ENCODE peak calls at places on chromosomes 16 and 17, in eight cellular contexts. One of them, this sample, is unnamed.

GRCh38 chr17:56966277-56966676 is 5.4 kb upstream of the COIL start:
- DNase-seq in omental fat pad: no peak
- DNase-seq in cardiac fibroblast: no peak
- DNase-seq in esophagus muscularis mucosa: no peak
- DNase-seq in tibial nerve: no peak
- DNase-seq in neural crest cell: no peak
- DNase-seq in fibroblast of the aortic adventitia: no peak
- DNase-seq in left ventricle myocardium inferior: no peak
- DNase-seq in this sample: no peak

GRCh38 chr17:29956225-29956624 is 14.8 kb downstream of the EFCAB5 start:
- DNase-seq in omental fat pad: no peak
- DNase-seq in cardiac fibroblast: no peak
- DNase-seq in esophagus muscularis mucosa: no peak
- DNase-seq in tibial nerve: no peak
- DNase-seq in neural crest cell: no peak
- DNase-seq in fibroblast of the aortic adventitia: no peak
- DNase-seq in left ventricle myocardium inferior: no peak
- DNase-seq in this sample: no peak

GRCh38 chr16:88978608-88979346 is 1.8 kb upstream of the CBFA2T3 start:
- DNase-seq in omental fat pad: no peak
- DNase-seq in cardiac fibroblast: no peak
- DNase-seq in esophagus muscularis mucosa: no peak
- DNase-seq in tibial nerve: no peak
- DNase-seq in neural crest cell: no peak
- DNase-seq in fibroblast of the aortic adventitia: no peak
- DNase-seq in left ventricle myocardium inferior: no peak
- DNase-seq in this sample: no peak

GRCh38 chr16:65833171-65833871 is 533.2 kb upstream of the CDH5 start:
- DNase-seq in omental fat pad: no peak
- DNase-seq in cardiac fibroblast: peak; percentile 65
- DNase-seq in esophagus muscularis mucosa: no peak
- DNase-seq in tibial nerve: peak; percentile 36
- DNase-seq in neural crest cell: no peak
- DNase-seq in fibroblast of the aortic adventitia: peak; percentile 89
- DNase-seq in left ventricle myocardium inferior: no peak
- DNase-seq in this sample: no peak

GRCh38 chr17:78329263-78330059 is 30.4 kb downstream of the SOCS3 start:
- DNase-seq in omental fat pad: no peak
- DNase-seq in cardiac fibroblast: peak; percentile 64
- DNase-seq in esophagus muscularis mucosa: no peak
- DNase-seq in tibial nerve: no peak
- DNase-seq in neural crest cell: no peak
- DNase-seq in fibroblast of the aortic adventitia: peak; percentile 64
- DNase-seq in left ventricle myocardium inferior: no peak
- DNase-seq in this sample: no peak

GRCh38 chr17:68461589-68461988 is 4.3 kb upstream of the WIPI1 start:
- DNase-seq in omental fat pad: no peak
- DNase-seq in cardiac fibroblast: no peak
- DNase-seq in esophagus muscularis mucosa: no peak
- DNase-seq in tibial nerve: no peak
- DNase-seq in neural crest cell: no peak
- DNase-seq in fibroblast of the aortic adventitia: no peak
- DNase-seq in left ventricle myocardium inferior: no peak
- DNase-seq in this sample: no peak

GRCh38 chr17:5563451-5563850 is 20.9 kb downstream of the NLRP1 start:
- DNase-seq in omental fat pad: no peak
- DNase-seq in cardiac fibroblast: peak; percentile 38
- DNase-seq in esophagus muscularis mucosa: no peak
- DNase-seq in tibial nerve: no peak
- DNase-seq in neural crest cell: no peak
- DNase-seq in fibroblast of the aortic adventitia: peak; percentile 63
- DNase-seq in left ventricle myocardium inferior: no peak
- DNase-seq in this sample: no peak

GRCh38 chr16:75074415-75074793 is 42.2 kb downstream of the LDHD start:
- DNase-seq in omental fat pad: no peak
- DNase-seq in cardiac fibroblast: no peak
- DNase-seq in esophagus muscularis mucosa: no peak
- DNase-seq in tibial nerve: no peak
- DNase-seq in neural crest cell: no peak
- DNase-seq in fibroblast of the aortic adventitia: no peak
- DNase-seq in left ventricle myocardium inferior: no peak
- DNase-seq in this sample: no peak

GRCh38 chr16:67115649-67116048 is 5.9 kb downstream of the PHAF1 start:
- DNase-seq in omental fat pad: no peak
- DNase-seq in cardiac fibroblast: peak; percentile 32
- DNase-seq in esophagus muscularis mucosa: no peak
- DNase-seq in tibial nerve: no peak
- DNase-seq in neural crest cell: no peak
- DNase-seq in fibroblast of the aortic adventitia: peak; percentile 75
- DNase-seq in left ventricle myocardium inferior: no peak
- DNase-seq in this sample: no peak

GRCh38 chr16:53912155-53912554 is 208.2 kb downstream of the FTO start:
- DNase-seq in omental fat pad: no peak
- DNase-seq in cardiac fibroblast: no peak
- DNase-seq in esophagus muscularis mucosa: no peak
- DNase-seq in tibial nerve: no peak
- DNase-seq in neural crest cell: no peak
- DNase-seq in fibroblast of the aortic adventitia: no peak
- DNase-seq in left ventricle myocardium inferior: no peak
- DNase-seq in this sample: no peak

GRCh38 chr16:53945996-53946395 is 242.0 kb downstream of the FTO start:
- DNase-seq in omental fat pad: no peak
- DNase-seq in cardiac fibroblast: peak; percentile 76
- DNase-seq in esophagus muscularis mucosa: no peak
- DNase-seq in tibial nerve: no peak
- DNase-seq in neural crest cell: no peak
- DNase-seq in fibroblast of the aortic adventitia: peak; percentile 77
- DNase-seq in left ventricle myocardium inferior: no peak
- DNase-seq in this sample: no peak

GRCh38 chr17:20092292-20092867 is 83.2 kb downstream of the SPECC1 start:
- DNase-seq in omental fat pad: no peak
- DNase-seq in cardiac fibroblast: no peak
- DNase-seq in esophagus muscularis mucosa: no peak
- DNase-seq in tibial nerve: no peak
- DNase-seq in neural crest cell: no peak
- DNase-seq in fibroblast of the aortic adventitia: no peak
- DNase-seq in left ventricle myocardium inferior: no peak
- DNase-seq in this sample: no peak

GRCh38 chr17:57697891-57698708 is 47.0 kb downstream of the CCDC182 start:
- DNase-seq in omental fat pad: no peak
- DNase-seq in cardiac fibroblast: no peak
- DNase-seq in esophagus muscularis mucosa: peak; percentile 74
- DNase-seq in tibial nerve: no peak
- DNase-seq in neural crest cell: no peak
- DNase-seq in fibroblast of the aortic adventitia: no peak
- DNase-seq in left ventricle myocardium inferior: no peak
- DNase-seq in this sample: no peak

GRCh38 chr16:54462766-54463165 is 176.2 kb upstream of the IRX3 start:
- DNase-seq in omental fat pad: no peak
- DNase-seq in cardiac fibroblast: no peak
- DNase-seq in esophagus muscularis mucosa: no peak
- DNase-seq in tibial nerve: no peak
- DNase-seq in neural crest cell: no peak
- DNase-seq in fibroblast of the aortic adventitia: peak; percentile 14
- DNase-seq in left ventricle myocardium inferior: no peak
- DNase-seq in this sample: no peak

GRCh38 chr17:56754523-56755208 is 79.1 kb downstream of the C17orf67 start:
- DNase-seq in omental fat pad: no peak
- DNase-seq in cardiac fibroblast: peak; percentile 32
- DNase-seq in esophagus muscularis mucosa: no peak
- DNase-seq in tibial nerve: no peak
- DNase-seq in neural crest cell: no peak
- DNase-seq in fibroblast of the aortic adventitia: no peak
- DNase-seq in left ventricle myocardium inferior: no peak
- DNase-seq in this sample: no peak

GRCh38 chr16:87924937-87925670 is 11.2 kb downstream of the CA5A start:
- DNase-seq in omental fat pad: no peak
- DNase-seq in cardiac fibroblast: no peak
- DNase-seq in esophagus muscularis mucosa: no peak
- DNase-seq in tibial nerve: no peak
- DNase-seq in neural crest cell: no peak
- DNase-seq in fibroblast of the aortic adventitia: no peak
- DNase-seq in left ventricle myocardium inferior: peak; percentile 46
- DNase-seq in this sample: no peak

GRCh38 chr16:61892531-61892930 is 143.7 kb downstream of the CDH8 start:
- DNase-seq in omental fat pad: no peak
- DNase-seq in cardiac fibroblast: no peak
- DNase-seq in esophagus muscularis mucosa: no peak
- DNase-seq in tibial nerve: no peak
- DNase-seq in neural crest cell: no peak
- DNase-seq in fibroblast of the aortic adventitia: no peak
- DNase-seq in left ventricle myocardium inferior: no peak
- DNase-seq in this sample: no peak

GRCh38 chr16:47565454-47565853 is 104.3 kb downstream of the PHKB start:
- DNase-seq in omental fat pad: no peak
- DNase-seq in cardiac fibroblast: peak; percentile 77
- DNase-seq in esophagus muscularis mucosa: peak; percentile 92
- DNase-seq in tibial nerve: peak; percentile 48
- DNase-seq in neural crest cell: no peak
- DNase-seq in fibroblast of the aortic adventitia: peak; percentile 60
- DNase-seq in left ventricle myocardium inferior: peak; percentile 73
- DNase-seq in this sample: no peak

GRCh38 chr17:76467366-76467765 is at the start of gene AANAT:
- DNase-seq in omental fat pad: no peak
- DNase-seq in cardiac fibroblast: no peak
- DNase-seq in esophagus muscularis mucosa: no peak
- DNase-seq in tibial nerve: no peak
- DNase-seq in neural crest cell: no peak
- DNase-seq in fibroblast of the aortic adventitia: no peak
- DNase-seq in left ventricle myocardium inferior: no peak
- DNase-seq in this sample: no peak

DNA sequence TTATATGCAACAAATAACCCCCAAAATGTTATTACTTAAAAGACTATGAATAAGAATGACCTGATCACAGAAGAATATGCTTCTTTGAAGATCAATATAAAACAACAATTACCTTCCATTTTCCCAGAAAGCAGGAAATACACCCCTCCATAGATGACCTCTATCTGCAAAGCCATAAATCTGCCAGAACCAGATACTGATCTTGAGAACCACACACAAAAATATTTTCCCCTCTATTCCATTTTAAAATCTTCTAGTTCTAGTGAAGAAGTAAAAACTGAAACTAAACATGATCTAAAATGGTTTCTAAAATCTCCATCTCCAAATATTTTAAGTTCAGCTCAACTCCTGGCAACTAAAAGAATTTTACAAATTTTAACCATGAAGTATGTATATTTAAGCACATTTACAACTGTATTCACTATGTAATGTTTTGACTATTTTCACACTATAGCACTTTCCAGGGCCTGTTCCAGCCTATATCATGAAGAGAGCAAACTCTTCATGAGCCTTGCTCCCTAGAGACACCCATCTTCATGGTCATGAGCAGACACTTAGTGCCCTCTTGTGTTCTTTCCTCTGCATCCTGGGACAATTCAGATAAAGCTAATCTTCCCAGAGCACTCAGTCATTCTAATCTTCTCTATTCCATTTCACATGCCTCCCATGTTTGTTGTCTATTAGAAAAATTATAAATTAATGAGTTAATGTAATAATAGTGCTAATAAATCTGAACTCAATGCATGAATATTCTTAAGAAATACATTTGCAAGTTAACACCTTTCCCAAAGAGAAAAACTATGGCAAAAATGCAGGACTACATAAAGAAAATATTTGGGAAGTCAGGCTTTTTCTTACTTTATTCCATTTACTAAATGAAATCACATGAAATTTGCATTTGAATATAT is 87.0 kb downstream of the HELZ start:
- DNase-seq in omental fat pad: no peak
- DNase-seq in cardiac fibroblast: peak; percentile 63
- DNase-seq in esophagus muscularis mucosa: no peak
- DNase-seq in tibial nerve: no peak
- DNase-seq in neural crest cell: no peak
- DNase-seq in fibroblast of the aortic adventitia: peak; percentile 54
- DNase-seq in left ventricle myocardium inferior: no peak
- DNase-seq in this sample: no peak
- TF ChIP-seq CTCF in omental fat pad: no peak
- TF ChIP-seq CTCF in cardiac fibroblast: peak; percentile 24
- TF ChIP-seq CTCF in esophagus muscularis mucosa: no peak
- TF ChIP-seq CTCF in tibial nerve: no peak
- TF ChIP-seq CTCF in neural crest cell: peak; percentile 54
- TF ChIP-seq CTCF in fibroblast of the aortic adventitia: peak; percentile 26
- TF ChIP-seq CTCF in left ventricle myocardium inferior: peak; percentile 50
- TF ChIP-seq CTCF in this sample: peak; percentile 37

GRCh38 chr17:4554997-4555799 is at the start of gene MYBBP1A:
- DNase-seq in omental fat pad: peak; percentile 94
- DNase-seq in cardiac fibroblast: peak; percentile 97
- DNase-seq in esophagus muscularis mucosa: peak; percentile 99
- DNase-seq in tibial nerve: peak; percentile 96
- DNase-seq in neural crest cell: peak; percentile 94
- DNase-seq in fibroblast of the aortic adventitia: peak; percentile 94
- DNase-seq in left ventricle myocardium inferior: peak; percentile 98
- DNase-seq in this sample: peak; percentile 93
- TF ChIP-seq CTCF in omental fat pad: no peak
- TF ChIP-seq CTCF in cardiac fibroblast: peak; percentile 17
- TF ChIP-seq CTCF in esophagus muscularis mucosa: peak; percentile 49
- TF ChIP-seq CTCF in tibial nerve: peak; percentile 11
- TF ChIP-seq CTCF in neural crest cell: peak; percentile 55
- TF ChIP-seq CTCF in fibroblast of the aortic adventitia: peak; percentile 25
- TF ChIP-seq CTCF in left ventricle myocardium inferior: peak; percentile 57
- TF ChIP-seq CTCF in this sample: peak; percentile 44

GRCh38 chr17:39719563-39719962 is 10.8 kb downstream of the MIEN1 start:
- DNase-seq in omental fat pad: no peak
- DNase-seq in cardiac fibroblast: no peak
- DNase-seq in esophagus muscularis mucosa: no peak
- DNase-seq in tibial nerve: no peak
- DNase-seq in neural crest cell: no peak
- DNase-seq in fibroblast of the aortic adventitia: no peak
- DNase-seq in left ventricle myocardium inferior: no peak
- DNase-seq in this sample: no peak
- TF ChIP-seq CTCF in omental fat pad: no peak
- TF ChIP-seq CTCF in cardiac fibroblast: no peak
- TF ChIP-seq CTCF in esophagus muscularis mucosa: no peak
- TF ChIP-seq CTCF in tibial nerve: no peak
- TF ChIP-seq CTCF in neural crest cell: no peak
- TF ChIP-seq CTCF in fibroblast of the aortic adventitia: no peak
- TF ChIP-seq CTCF in left ventricle myocardium inferior: no peak
- TF ChIP-seq CTCF in this sample: no peak

DNA sequence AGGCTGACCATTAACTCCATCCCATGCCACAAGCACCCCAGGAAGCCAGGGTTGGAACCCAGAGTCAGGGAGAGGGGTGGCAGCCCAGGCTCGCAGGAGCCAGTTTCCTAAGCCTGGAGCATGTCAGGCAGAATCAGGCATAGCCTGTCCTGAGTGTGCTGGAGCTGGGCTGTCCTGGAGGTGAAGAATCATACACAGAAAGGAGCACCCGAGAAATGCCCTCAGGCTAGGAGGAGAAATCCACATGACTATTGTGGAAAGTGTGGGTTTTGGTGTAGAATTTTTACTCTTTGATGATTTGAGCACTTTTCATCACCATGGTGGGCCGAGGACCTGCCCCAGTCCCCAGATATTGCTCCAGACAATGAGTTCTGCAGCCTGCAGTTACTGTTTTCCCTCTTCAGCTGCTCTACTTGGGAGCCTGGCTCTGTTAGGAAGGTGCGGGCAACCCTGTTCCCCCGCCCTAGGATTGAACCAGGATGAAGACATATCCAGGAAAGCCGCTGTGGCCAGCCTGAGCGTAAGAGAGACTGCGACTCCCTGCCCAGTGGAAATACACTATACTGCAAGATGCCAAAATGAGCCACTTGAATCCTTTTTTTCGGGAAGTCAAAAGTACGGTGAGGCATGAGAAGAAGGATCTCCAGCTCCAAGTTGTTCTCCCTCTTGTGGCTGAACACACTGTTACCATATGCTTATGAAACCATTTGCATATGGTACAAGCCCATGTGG is 29.0 kb upstream of the HEATR6 start:
- DNase-seq in omental fat pad: no peak
- DNase-seq in cardiac fibroblast: peak; percentile 45
- DNase-seq in esophagus muscularis mucosa: no peak
- DNase-seq in tibial nerve: no peak
- DNase-seq in neural crest cell: no peak
- DNase-seq in fibroblast of the aortic adventitia: peak; percentile 70
- DNase-seq in left ventricle myocardium inferior: no peak
- DNase-seq in this sample: no peak
- TF ChIP-seq CTCF in omental fat pad: no peak
- TF ChIP-seq CTCF in cardiac fibroblast: peak; percentile 7
- TF ChIP-seq CTCF in esophagus muscularis mucosa: no peak
- TF ChIP-seq CTCF in tibial nerve: no peak
- TF ChIP-seq CTCF in neural crest cell: peak; percentile 20
- TF ChIP-seq CTCF in fibroblast of the aortic adventitia: peak; percentile 35
- TF ChIP-seq CTCF in left ventricle myocardium inferior: no peak
- TF ChIP-seq CTCF in this sample: no peak